ENCODE peak calls at places on chromosomes 11 and 22, in five cellular contexts. H is Peyer's patch; G is body of pancreas; N is brain microvascular endothelial cell; F is CD4-positive, alpha-beta T cell. A is an unnamed sample.

GRCh38 chr11:110598725-110599124 is 113.5 kb downstream of the ARHGAP20 start:
- DNase-seq in H (no peak), G (no peak), N (no peak), F (no peak), A (no peak)

GRCh38 chr22:17705565-17706450 is 67.3 kb downstream of the BCL2L13 start:
- DNase-seq in H (no peak), G (no peak), N (no peak), F (no peak), A (no peak)

GRCh38 chr22:37088108-37088605 is 21.4 kb downstream of the TMPRSS6 start:
- DNase-seq in H (no peak), G (no peak), N (peak), F (no peak), A (no peak)

GRCh38 chr22:23267225-23268043 is 87.1 kb downstream of the BCR start:
- DNase-seq in H (no peak), G (no peak), N (no peak), F (no peak), A (no peak)

GRCh38 chr11:83292709-83293435 is 6.7 kb upstream of the CCDC90B start:
- DNase-seq in H (no peak), G (peak), N (peak), F (no peak), A (peak)

GRCh38 chr22:36027579-36027959 is 1.1 kb downstream of the RBFOX2 start:
- DNase-seq in H (no peak), G (no peak), N (no peak), F (no peak), A (no peak)

GRCh38 chr22:39534591-39535301 is 2.2 kb upstream of the RPS19BP1 start:
- DNase-seq in H (peak), G (peak), N (peak), F (peak), A (peak)

GRCh38 chr11:118615282-118615979 is 8.0 kb downstream of the PHLDB1 start:
- DNase-seq in H (peak), G (peak), N (no peak), F (no peak), A (no peak)

GRCh38 chr11:89437317-89437716 is 53.9 kb downstream of the NOX4 start:
- DNase-seq in H (no peak), G (no peak), N (no peak), F (no peak), A (no peak)

GRCh38 chr11:73320786-73321325 is 12.8 kb downstream of the ARHGEF17 start:
- DNase-seq in H (no peak), G (no peak), N (no peak), F (no peak), A (no peak)

GRCh38 chr22:46104881-46105493 is 45.3 kb upstream of the PPARA start:
- DNase-seq in H (no peak), G (peak), N (no peak), F (no peak), A (no peak)
- H3K27ac ChIP-seq in H (peak), G (peak), N (no peak), F (no peak), A (peak)

GRCh38 chr11:134993691-134994243 is 581.7 kb upstream of the B3GAT1 start:
- DNase-seq in H (no peak), G (no peak), N (no peak), F (no peak), A (no peak)
- H3K27ac ChIP-seq in H (no peak), G (no peak), N (no peak), F (no peak), A (no peak)

GRCh38 chr11:122163420-122163819 is 47.4 kb upstream of the BLID start:
- DNase-seq in H (no peak), G (no peak), N (peak), F (no peak), A (no peak)

GRCh38 chr11:122167100-122167499 is 51.1 kb upstream of the BLID start:
- DNase-seq in H (no peak), G (no peak), N (no peak), F (no peak), A (no peak)

GRCh38 chr11:122168218-122168617 is 52.2 kb upstream of the BLID start:
- DNase-seq in H (no peak), G (no peak), N (no peak), F (no peak), A (no peak)

GRCh38 chr11:122162095-122162494 is 46.1 kb upstream of the BLID start:
- DNase-seq in H (no peak), G (no peak), N (no peak), F (no peak), A (no peak)

DNA sequence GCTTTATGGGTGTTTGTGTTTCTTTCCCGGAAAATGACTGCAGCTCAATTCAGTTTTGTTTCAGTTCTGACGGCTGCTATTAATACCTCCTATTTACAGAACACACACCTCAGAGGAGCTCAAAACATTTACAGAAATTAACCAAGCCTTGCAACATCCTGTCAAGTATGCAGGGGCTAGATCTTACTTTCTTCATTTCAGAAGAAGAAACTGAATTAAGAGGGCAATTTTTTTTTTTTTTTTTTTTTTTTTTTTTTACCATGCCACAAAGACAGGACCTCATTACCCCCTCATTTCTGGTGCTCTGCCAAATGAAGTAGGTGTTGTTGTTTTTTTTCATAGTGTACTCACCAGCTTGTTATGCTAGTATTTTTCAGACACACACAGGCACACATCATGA is 50.0 kb upstream of the BLID start:
- DNase-seq in H (no peak), G (no peak), N (no peak), F (no peak), A (no peak)
- H3K27ac ChIP-seq in H (no peak), G (no peak), N (peak), F (no peak), A (no peak)

GRCh38 chr11:75968021-75968685 is 153.1 kb downstream of the UVRAG start:
- DNase-seq in H (no peak), G (no peak), N (no peak), F (no peak), A (no peak)

GRCh38 chr11:75966546-75967287 is 151.7 kb downstream of the UVRAG start:
- DNase-seq in H (no peak), G (no peak), N (peak), F (no peak), A (no peak)

DNA sequence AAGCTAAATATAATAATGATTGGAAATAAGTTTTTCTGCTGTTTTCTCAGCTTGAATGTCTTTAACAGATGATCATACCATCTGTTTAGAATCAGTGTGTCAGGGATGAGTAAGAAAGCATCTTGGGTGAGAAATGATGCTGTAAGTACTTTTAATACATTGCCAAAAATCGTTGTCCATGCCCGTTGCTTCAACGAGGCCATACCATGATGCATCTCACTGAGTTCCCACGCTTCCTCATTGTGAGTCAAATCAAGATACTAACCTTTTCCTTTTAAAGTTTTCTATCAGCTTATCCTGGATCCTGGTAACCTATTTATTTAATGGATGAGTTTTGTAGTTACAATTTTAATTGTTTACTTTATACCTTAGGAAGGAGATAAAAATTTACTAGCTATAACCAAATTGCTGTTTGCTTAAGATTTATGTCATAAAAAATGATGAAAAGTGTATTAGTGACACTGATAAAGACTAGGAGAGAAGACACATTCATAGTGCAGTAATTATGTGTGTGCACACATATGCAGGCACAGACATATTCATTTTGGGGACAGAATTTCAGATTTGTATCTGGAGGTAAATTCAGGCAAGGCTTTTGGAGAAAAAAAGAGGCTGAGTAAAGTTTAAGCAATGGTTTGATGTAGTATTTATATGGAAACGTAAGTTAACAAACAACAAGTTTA is 154.8 kb downstream of the UVRAG start:
- DNase-seq in H (no peak), G (no peak), N (peak), F (no peak), A (no peak)
- H3K27ac ChIP-seq in H (no peak), G (no peak), N (no peak), F (no peak), A (no peak)

DNA sequence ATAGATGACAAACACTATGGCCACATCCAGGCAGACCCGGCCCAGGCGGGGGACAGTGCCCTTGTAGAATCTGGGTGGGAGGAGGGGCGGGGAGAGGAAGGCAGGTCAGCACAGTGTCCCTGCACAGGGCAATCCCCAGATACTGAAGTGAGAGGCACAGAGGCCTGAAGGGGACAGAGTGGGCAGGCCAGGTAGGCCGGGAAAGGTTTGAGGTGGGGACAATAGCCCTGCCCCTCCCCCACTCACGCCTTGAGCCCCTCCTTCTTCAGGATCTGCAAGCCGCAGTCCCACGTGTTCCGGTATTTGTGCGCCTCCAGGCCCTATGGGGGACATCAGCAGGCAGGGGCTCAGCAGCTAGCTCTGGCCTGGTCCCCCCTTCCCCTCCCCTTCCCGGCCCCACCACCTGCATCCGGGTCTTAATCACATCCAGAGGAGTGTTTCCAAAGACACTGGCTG is 2.3 kb downstream of the SLC25A1 start:
- DNase-seq in H (no peak), G (no peak), N (no peak), F (no peak), A (no peak)
- H3K27ac ChIP-seq in H (no peak), G (no peak), N (no peak), F (no peak), A (no peak)

DNA sequence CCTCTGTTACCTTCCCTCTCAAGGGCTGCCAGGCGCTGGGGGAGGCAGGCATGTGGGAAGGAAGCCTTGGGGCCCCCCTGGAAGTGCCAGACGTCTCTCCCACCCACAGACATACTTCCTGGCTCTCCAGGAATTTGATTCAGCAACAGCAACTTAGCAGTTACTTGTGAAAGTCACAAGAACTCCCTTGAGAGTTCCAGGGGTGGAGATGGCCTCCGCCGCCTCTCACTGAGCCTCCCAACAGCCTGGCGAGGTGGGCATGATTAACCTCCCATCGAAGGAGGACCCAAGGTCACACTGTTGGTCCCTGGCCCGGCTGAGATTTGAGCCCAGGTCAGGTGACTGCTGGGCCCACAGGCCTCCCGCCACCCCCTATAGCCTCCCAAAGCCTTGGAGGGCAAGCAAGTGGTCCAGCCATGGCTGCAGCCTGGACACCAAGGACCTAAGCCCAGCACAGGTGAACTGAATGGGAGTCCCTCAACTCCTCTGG is 14.0 kb upstream of the TSKU start:
- DNase-seq in H (peak), G (no peak), N (peak), F (no peak), A (no peak)
- H3K27ac ChIP-seq in H (peak), G (peak), N (no peak), F (no peak), A (no peak)

GRCh38 chr22:30299322-30299721 is 10.0 kb upstream of the CASTOR1 start:
- DNase-seq in H (no peak), G (no peak), N (no peak), F (no peak), A (no peak)

GRCh38 chr22:30305519-30305905 is 16.2 kb upstream of the CASTOR1 start:
- DNase-seq in H (peak), G (peak), N (no peak), F (no peak), A (peak)

GRCh38 chr22:30304495-30305244 is 15.4 kb upstream of the CASTOR1 start:
- DNase-seq in H (no peak), G (peak), N (no peak), F (no peak), A (no peak)

GRCh38 chr22:30302810-30303138 is 13.5 kb upstream of the CASTOR1 start:
- DNase-seq in H (no peak), G (no peak), N (no peak), F (no peak), A (no peak)

DNA sequence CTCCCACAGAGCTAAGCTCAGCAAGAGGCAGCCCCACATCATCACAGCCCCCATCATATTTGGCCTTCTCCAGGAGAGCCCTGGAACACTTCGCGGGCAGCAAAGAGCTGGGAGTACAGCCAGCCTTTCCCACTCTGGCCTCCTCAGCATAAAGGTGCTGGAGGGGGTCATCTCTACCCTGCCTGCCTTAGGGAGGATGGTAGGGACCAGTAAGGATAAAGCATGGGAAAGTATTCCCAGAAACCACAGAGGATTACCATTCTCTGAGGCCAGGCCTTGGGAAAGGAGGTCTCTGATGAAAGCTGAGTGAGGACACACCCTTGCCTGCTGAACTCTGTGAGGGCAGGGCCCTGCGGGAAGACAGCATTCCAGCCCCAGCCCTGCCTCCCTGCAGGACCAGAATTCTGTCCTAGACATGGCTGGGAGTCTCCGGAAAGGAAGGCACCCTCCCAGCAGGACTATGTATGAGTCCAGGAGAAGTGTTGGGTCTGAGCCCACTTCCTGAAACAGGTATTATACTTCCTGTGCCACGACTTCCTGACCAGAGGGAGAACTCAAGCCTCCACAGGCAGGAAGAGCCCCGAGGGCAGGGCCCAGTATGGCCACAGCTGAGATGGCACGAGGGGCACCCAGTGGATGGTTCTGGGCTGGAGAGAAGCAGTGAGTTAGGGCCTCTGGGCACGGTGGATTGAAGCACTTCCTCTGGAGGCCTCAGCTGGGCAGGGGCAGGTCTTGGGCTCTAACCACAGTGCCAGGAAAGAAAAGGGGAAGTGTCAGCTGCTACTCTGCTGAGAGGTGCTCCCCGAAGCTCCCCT is 12.9 kb upstream of the CASTOR1 start:
- DNase-seq in H (no peak), G (no peak), N (no peak), F (no peak), A (no peak)
- H3K27ac ChIP-seq in H (peak), G (peak), N (no peak), F (peak), A (peak)

GRCh38 chr22:20128619-20128901 is 3.0 kb upstream of the ZDHHC8 start:
- DNase-seq in H (no peak), G (no peak), N (no peak), F (no peak), A (no peak)
- H3K27ac ChIP-seq in H (no peak), G (no peak), N (no peak), F (no peak), A (no peak)

A was measured in substantia nigra.